ENCODE peak calls at places on chromosomes 1 and 21, in six cellular contexts. One of them, this sample, is unnamed.

GRCh38 chr1:108896160-108897150 is 19.7 kb downstream of the GPSM2 start:
- DNase-seq in fibroblast of lung: peak
- DNase-seq in activated T-helper 1 cell treated with anti-CD3 and anti-CD28 coated beads, Interleukin-12 subunit alpha, Interleukin-12 subunit beta, Interleukin-2, Interleukin-4 antibody, amounts not matched to agents 30 ng/mL and 10 ng/mL and 1 ng/mL, durations not matched to agents 14 hours and 24 hours and 36 hours: no peak
- DNase-seq in fibroblast of mammary gland: peak
- DNase-seq in putamen: peak
- DNase-seq in gastrocnemius medialis: peak
- DNase-seq in this sample: peak

GRCh38 chr21:42255038-42255601 is 36.2 kb downstream of the ABCG1 start:
- DNase-seq in fibroblast of lung: no peak
- DNase-seq in activated T-helper 1 cell treated with anti-CD3 and anti-CD28 coated beads, Interleukin-12 subunit alpha, Interleukin-12 subunit beta, Interleukin-2, Interleukin-4 antibody, amounts not matched to agents 30 ng/mL and 10 ng/mL and 1 ng/mL, durations not matched to agents 14 hours and 24 hours and 36 hours: no peak
- DNase-seq in fibroblast of mammary gland: no peak
- DNase-seq in putamen: no peak
- DNase-seq in gastrocnemius medialis: no peak
- DNase-seq in this sample: no peak

GRCh38 chr1:3329640-3330281 is 124.7 kb upstream of the ARHGEF16 start:
- DNase-seq in fibroblast of lung: no peak
- DNase-seq in activated T-helper 1 cell treated with anti-CD3 and anti-CD28 coated beads, Interleukin-12 subunit alpha, Interleukin-12 subunit beta, Interleukin-2, Interleukin-4 antibody, amounts not matched to agents 30 ng/mL and 10 ng/mL and 1 ng/mL, durations not matched to agents 14 hours and 24 hours and 36 hours: no peak
- DNase-seq in fibroblast of mammary gland: no peak
- DNase-seq in putamen: no peak
- DNase-seq in gastrocnemius medialis: no peak
- DNase-seq in this sample: no peak

GRCh38 chr1:223737342-223737741 is 25.0 kb downstream of the CAPN2 start:
- DNase-seq in fibroblast of lung: no peak
- DNase-seq in activated T-helper 1 cell treated with anti-CD3 and anti-CD28 coated beads, Interleukin-12 subunit alpha, Interleukin-12 subunit beta, Interleukin-2, Interleukin-4 antibody, amounts not matched to agents 30 ng/mL and 10 ng/mL and 1 ng/mL, durations not matched to agents 14 hours and 24 hours and 36 hours: no peak
- DNase-seq in fibroblast of mammary gland: no peak
- DNase-seq in putamen: no peak
- DNase-seq in gastrocnemius medialis: no peak
- DNase-seq in this sample: no peak

GRCh38 chr1:108615544-108615943 is 45.3 kb downstream of the HENMT1 start:
- DNase-seq in fibroblast of lung: no peak
- DNase-seq in activated T-helper 1 cell treated with anti-CD3 and anti-CD28 coated beads, Interleukin-12 subunit alpha, Interleukin-12 subunit beta, Interleukin-2, Interleukin-4 antibody, amounts not matched to agents 30 ng/mL and 10 ng/mL and 1 ng/mL, durations not matched to agents 14 hours and 24 hours and 36 hours: no peak
- DNase-seq in fibroblast of mammary gland: no peak
- DNase-seq in putamen: no peak
- DNase-seq in gastrocnemius medialis: no peak
- DNase-seq in this sample: peak

GRCh38 chr1:89088597-89088996 is 23.6 kb upstream of the GBP1 start:
- DNase-seq in fibroblast of lung: no peak
- DNase-seq in activated T-helper 1 cell treated with anti-CD3 and anti-CD28 coated beads, Interleukin-12 subunit alpha, Interleukin-12 subunit beta, Interleukin-2, Interleukin-4 antibody, amounts not matched to agents 30 ng/mL and 10 ng/mL and 1 ng/mL, durations not matched to agents 14 hours and 24 hours and 36 hours: no peak
- DNase-seq in fibroblast of mammary gland: no peak
- DNase-seq in putamen: no peak
- DNase-seq in gastrocnemius medialis: no peak
- DNase-seq in this sample: no peak

GRCh38 chr1:3351300-3352083 is 103.0 kb upstream of the ARHGEF16 start:
- DNase-seq in fibroblast of lung: no peak
- DNase-seq in activated T-helper 1 cell treated with anti-CD3 and anti-CD28 coated beads, Interleukin-12 subunit alpha, Interleukin-12 subunit beta, Interleukin-2, Interleukin-4 antibody, amounts not matched to agents 30 ng/mL and 10 ng/mL and 1 ng/mL, durations not matched to agents 14 hours and 24 hours and 36 hours: no peak
- DNase-seq in fibroblast of mammary gland: no peak
- DNase-seq in putamen: no peak
- DNase-seq in gastrocnemius medialis: no peak
- DNase-seq in this sample: no peak

GRCh38 chr1:245788269-245788668 is 633.5 kb downstream of the KIF26B start:
- DNase-seq in fibroblast of lung: peak
- DNase-seq in activated T-helper 1 cell treated with anti-CD3 and anti-CD28 coated beads, Interleukin-12 subunit alpha, Interleukin-12 subunit beta, Interleukin-2, Interleukin-4 antibody, amounts not matched to agents 30 ng/mL and 10 ng/mL and 1 ng/mL, durations not matched to agents 14 hours and 24 hours and 36 hours: no peak
- DNase-seq in fibroblast of mammary gland: peak
- DNase-seq in putamen: no peak
- DNase-seq in gastrocnemius medialis: no peak
- DNase-seq in this sample: peak

GRCh38 chr1:70234733-70235132 is 13.6 kb downstream of the SRSF11 start:
- DNase-seq in fibroblast of lung: no peak
- DNase-seq in activated T-helper 1 cell treated with anti-CD3 and anti-CD28 coated beads, Interleukin-12 subunit alpha, Interleukin-12 subunit beta, Interleukin-2, Interleukin-4 antibody, amounts not matched to agents 30 ng/mL and 10 ng/mL and 1 ng/mL, durations not matched to agents 14 hours and 24 hours and 36 hours: no peak
- DNase-seq in fibroblast of mammary gland: no peak
- DNase-seq in putamen: no peak
- DNase-seq in gastrocnemius medialis: no peak
- DNase-seq in this sample: no peak

GRCh38 chr1:176466514-176466913 is 3.5 kb downstream of the PAPPA2 start:
- DNase-seq in fibroblast of lung: no peak
- DNase-seq in activated T-helper 1 cell treated with anti-CD3 and anti-CD28 coated beads, Interleukin-12 subunit alpha, Interleukin-12 subunit beta, Interleukin-2, Interleukin-4 antibody, amounts not matched to agents 30 ng/mL and 10 ng/mL and 1 ng/mL, durations not matched to agents 14 hours and 24 hours and 36 hours: no peak
- DNase-seq in fibroblast of mammary gland: peak
- DNase-seq in putamen: no peak
- DNase-seq in gastrocnemius medialis: no peak
- DNase-seq in this sample: no peak

GRCh38 chr1:151371744-151372410 is 628 bp downstream of the SELENBP1 start:
- DNase-seq in fibroblast of lung: peak
- DNase-seq in activated T-helper 1 cell treated with anti-CD3 and anti-CD28 coated beads, Interleukin-12 subunit alpha, Interleukin-12 subunit beta, Interleukin-2, Interleukin-4 antibody, amounts not matched to agents 30 ng/mL and 10 ng/mL and 1 ng/mL, durations not matched to agents 14 hours and 24 hours and 36 hours: no peak
- DNase-seq in fibroblast of mammary gland: peak
- DNase-seq in putamen: peak
- DNase-seq in gastrocnemius medialis: peak
- DNase-seq in this sample: peak

GRCh38 chr21:21111309-21111920 is 113.2 kb downstream of the NCAM2 start:
- DNase-seq in fibroblast of lung: no peak
- DNase-seq in activated T-helper 1 cell treated with anti-CD3 and anti-CD28 coated beads, Interleukin-12 subunit alpha, Interleukin-12 subunit beta, Interleukin-2, Interleukin-4 antibody, amounts not matched to agents 30 ng/mL and 10 ng/mL and 1 ng/mL, durations not matched to agents 14 hours and 24 hours and 36 hours: no peak
- DNase-seq in fibroblast of mammary gland: no peak
- DNase-seq in putamen: no peak
- DNase-seq in gastrocnemius medialis: no peak
- DNase-seq in this sample: peak

GRCh38 chr21:43932005-43932404 is 67.0 kb downstream of the AGPAT3 start:
- DNase-seq in fibroblast of lung: no peak
- DNase-seq in activated T-helper 1 cell treated with anti-CD3 and anti-CD28 coated beads, Interleukin-12 subunit alpha, Interleukin-12 subunit beta, Interleukin-2, Interleukin-4 antibody, amounts not matched to agents 30 ng/mL and 10 ng/mL and 1 ng/mL, durations not matched to agents 14 hours and 24 hours and 36 hours: no peak
- DNase-seq in fibroblast of mammary gland: no peak
- DNase-seq in putamen: no peak
- DNase-seq in gastrocnemius medialis: no peak
- DNase-seq in this sample: no peak

GRCh38 chr1:211653329-211653728 is 22.1 kb downstream of the NEK2 start:
- DNase-seq in fibroblast of lung: no peak
- DNase-seq in activated T-helper 1 cell treated with anti-CD3 and anti-CD28 coated beads, Interleukin-12 subunit alpha, Interleukin-12 subunit beta, Interleukin-2, Interleukin-4 antibody, amounts not matched to agents 30 ng/mL and 10 ng/mL and 1 ng/mL, durations not matched to agents 14 hours and 24 hours and 36 hours: no peak
- DNase-seq in fibroblast of mammary gland: no peak
- DNase-seq in putamen: no peak
- DNase-seq in gastrocnemius medialis: no peak
- DNase-seq in this sample: no peak

GRCh38 chr1:181327796-181328195 is 155.5 kb upstream of the CACNA1E start:
- DNase-seq in fibroblast of lung: no peak
- DNase-seq in activated T-helper 1 cell treated with anti-CD3 and anti-CD28 coated beads, Interleukin-12 subunit alpha, Interleukin-12 subunit beta, Interleukin-2, Interleukin-4 antibody, amounts not matched to agents 30 ng/mL and 10 ng/mL and 1 ng/mL, durations not matched to agents 14 hours and 24 hours and 36 hours: no peak
- DNase-seq in fibroblast of mammary gland: no peak
- DNase-seq in putamen: no peak
- DNase-seq in gastrocnemius medialis: no peak
- DNase-seq in this sample: no peak

This sample was measured in LHCN-M2.